ENCODE peak calls at places on chromosomes 16 and 17, in four cellular contexts. Y is AG09309, R is pancreas, K is nephron progenitor cell. O is an unnamed sample.

GRCh38 chr17:40479754-40480480 is 21.5 kb downstream of the TNS4 start:
- DNase-seq in Y (no peak), R (no peak), K (no peak), O (no peak)

GRCh38 chr17:62905233-62905632 is 60.8 kb upstream of the TANC2 start:
- DNase-seq in Y (no peak), R (no peak), K (no peak), O (no peak)

GRCh38 chr17:44203731-44204452 is 4.2 kb upstream of the ATXN7L3 start:
- DNase-seq in Y (no peak), R (no peak), K (peak), O (peak)

GRCh38 chr16:19166500-19166899 is 1.5 kb upstream of the SYT17 start:
- DNase-seq in Y (no peak), R (no peak), K (no peak), O (no peak)

GRCh38 chr16:69188716-69189115 is 1.8 kb downstream of the SNTB2 start:
- DNase-seq in Y (no peak), R (no peak), K (no peak), O (no peak)

GRCh38 chr16:88593489-88593888 is 23.3 kb downstream of the ZC3H18 start:
- DNase-seq in Y (no peak), R (no peak), K (no peak), O (no peak)

GRCh38 chr17:12180644-12181261 is 160.1 kb downstream of the MAP2K4 start:
- DNase-seq in Y (peak), R (no peak), K (peak), O (peak)

GRCh38 chr17:80443916-80444708 is 29.1 kb downstream of the ENDOV start:
- DNase-seq in Y (no peak), R (peak), K (no peak), O (no peak)

GRCh38 chr16:50771366-50771765 is 29.5 kb downstream of the CYLD start:
- DNase-seq in Y (peak), R (no peak), K (no peak), O (no peak)

GRCh38 chr16:27867122-27868110 is 196.1 kb downstream of the GSG1L start:
- DNase-seq in Y (peak), R (peak), K (peak), O (peak)

GRCh38 chr16:84599528-84600202 is 18.2 kb downstream of the COTL1 start:
- DNase-seq in Y (peak), R (no peak), K (peak), O (peak)

GRCh38 chr16:23510154-23510914 is at the start of gene GGA2:
- DNase-seq in Y (peak), R (peak), K (peak), O (peak)

GRCh38 chr17:64259436-64259835 is 3.6 kb downstream of the TEX2 start:
- DNase-seq in Y (no peak), R (no peak), K (no peak), O (no peak)

GRCh38 chr16:2058901-2059300 is 11.1 kb downstream of the TSC2 start:
- DNase-seq in Y (no peak), R (no peak), K (no peak), O (no peak)

GRCh38 chr17:47789611-47790520 is 31.7 kb downstream of the OSBPL7 start:
- DNase-seq in Y (no peak), R (peak), K (peak), O (peak)

GRCh38 chr17:71260366-71260765 is 860.5 kb upstream of the SOX9 start:
- DNase-seq in Y (peak), R (no peak), K (no peak), O (no peak)

GRCh38 chr16:85570735-85571562 is 42.2 kb upstream of the GSE1 start:
- DNase-seq in Y (no peak), R (peak), K (no peak), O (peak)

GRCh38 chr16:71383054-71383773 is 24.7 kb downstream of the CALB2 start:
- DNase-seq in Y (peak), R (no peak), K (no peak), O (no peak)

GRCh38 chr17:81909966-81910839 is 996 bp downstream of the PCYT2 start:
- DNase-seq in Y (no peak), R (peak), K (peak), O (no peak)

GRCh38 chr17:36714789-36715188 is 113.4 kb downstream of the MRM1 start:
- DNase-seq in Y (no peak), R (no peak), K (no peak), O (no peak)

GRCh38 chr17:56681561-56682266 is 88.2 kb downstream of the NOG start:
- DNase-seq in Y (peak), R (no peak), K (no peak), O (no peak)

GRCh38 chr16:27226976-27227705 is 23.8 kb downstream of the KDM8 start:
- DNase-seq in Y (no peak), R (no peak), K (no peak), O (no peak)

GRCh38 chr16:1787322-1788094 is 4.7 kb downstream of the NUBP2 start:
- DNase-seq in Y (no peak), R (no peak), K (peak), O (no peak)

GRCh38 chr17:66381701-66382362 is 79.4 kb downstream of the PRKCA start:
- DNase-seq in Y (no peak), R (no peak), K (no peak), O (no peak)

GRCh38 chr17:33651631-33652030 is 358.5 kb upstream of the ASIC2 start:
- DNase-seq in Y (no peak), R (no peak), K (no peak), O (no peak)
- TF ChIP-seq CTCF in Y (no peak), R (no peak), K (no peak), O (no peak)

GRCh38 chr17:67517335-67517734 is 140.3 kb downstream of the PITPNC1 start:
- DNase-seq in Y (no peak), R (no peak), K (no peak), O (no peak)
- TF ChIP-seq CTCF in Y (no peak), R (no peak), K (no peak), O (no peak)

DNA sequence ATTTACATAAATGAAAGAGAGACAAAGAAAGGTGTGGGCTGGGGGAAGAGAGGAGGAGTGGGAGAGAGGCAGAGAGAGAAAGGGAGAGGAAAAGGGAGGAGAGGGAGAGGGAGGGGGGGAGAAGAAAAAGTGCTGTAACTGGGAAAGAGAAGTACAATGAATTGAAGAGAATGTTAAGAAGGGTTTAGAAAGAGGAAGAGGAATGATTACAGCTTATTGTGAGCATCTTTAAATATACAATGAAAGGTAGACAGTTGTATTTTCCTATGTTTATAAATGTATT is 229.1 kb upstream of the PMFBP1 start:
- DNase-seq in Y (no peak), R (no peak), K (no peak), O (no peak)
- TF ChIP-seq CTCF in Y (no peak), R (no peak), K (no peak), O (no peak)

DNA sequence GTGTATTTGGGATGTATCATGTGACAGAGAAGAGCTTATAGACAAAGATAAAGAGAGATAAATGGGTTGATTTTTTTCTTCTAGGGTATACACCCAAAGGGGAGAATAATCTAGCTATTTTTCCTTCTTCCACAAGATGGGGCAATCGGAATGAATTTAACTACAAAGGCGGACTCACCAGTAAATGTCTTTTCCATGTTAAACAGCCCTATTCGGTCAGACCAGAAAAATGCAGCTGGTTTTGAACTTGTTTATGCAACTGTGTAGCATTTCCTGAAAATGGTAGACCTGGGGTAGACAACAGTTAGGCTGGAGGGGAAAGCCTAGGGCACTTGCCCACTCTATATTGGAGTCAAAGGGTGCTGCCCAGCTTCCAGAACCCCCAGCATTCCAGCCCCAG is 477.1 kb downstream of the TOX3 start:
- DNase-seq in Y (no peak), R (no peak), K (peak), O (no peak)
- TF ChIP-seq CTCF in Y (no peak), R (no peak), K (peak), O (no peak)